ENCODE peak calls at places on chromosomes 3 and 15, in five cellular contexts. F is HTR-8/SVneo, I is EL, E is smooth muscle cell of the brain vasculature, O is testis. S is an unnamed sample.

GRCh38 chr15:86645861-86646393 is 566.3 kb downstream of the AGBL1 start:
- DNase-seq in E (no peak), F (no peak), O (no peak), I (no peak), S (no peak)

GRCh38 chr3:177875786-177876476 is 660.3 kb upstream of the KCNMB2 start:
- DNase-seq in F (no peak), I (no peak), O (no peak), E (peak; percentile 40), S (no peak)

GRCh38 chr15:51751687-51752683 is 588 bp downstream of the TMOD2 start:
- DNase-seq in E (no peak), I (peak; percentile 49), F (no peak), O (peak; percentile 50), S (no peak)

GRCh38 chr15:62591842-62592838 is 427.1 kb upstream of the C2CD4B start:
- DNase-seq in E (no peak), I (peak; percentile 23), O (no peak), F (no peak), S (no peak)

GRCh38 chr3:129123314-129124060 is 1.9 kb upstream of the RAB43 start:
- DNase-seq in F (no peak), I (peak; percentile 26), O (no peak), E (no peak), S (no peak)

GRCh38 chr3:18713576-18713951 is 288.4 kb upstream of the SATB1 start:
- DNase-seq in O (no peak), E (no peak), F (no peak), I (no peak), S (no peak)

GRCh38 chr3:158352551-158352950 is 218.4 kb upstream of the MLF1 start:
- DNase-seq in O (no peak), F (no peak), E (no peak), I (no peak), S (no peak)

GRCh38 chr15:62578960-62579359 is 413.9 kb upstream of the C2CD4B start:
- DNase-seq in F (no peak), O (no peak), I (no peak), E (no peak), S (no peak)

GRCh38 chr3:132898131-132898530 is 140.1 kb upstream of the TMEM108 start:
- DNase-seq in I (no peak), E (no peak), O (no peak), F (no peak), S (no peak)

GRCh38 chr3:171327441-171328174 is 132.6 kb downstream of the TNIK start:
- DNase-seq in F (no peak), O (no peak), I (no peak), E (no peak), S (no peak)

GRCh38 chr3:143726727-143727126 is 121.5 kb downstream of the SLC9A9 start:
- DNase-seq in E (no peak), O (no peak), F (no peak), I (no peak), S (no peak)

GRCh38 chr3:37054370-37054769 is 61.1 kb downstream of the MLH1 start:
- DNase-seq in F (no peak), O (no peak), I (peak; percentile 55), E (no peak), S (no peak)

GRCh38 chr3:171788546-171789351 is 21.5 kb downstream of the PLD1 start:
- DNase-seq in E (no peak), F (peak; percentile 62), O (no peak), I (peak; percentile 86), S (no peak)

GRCh38 chr15:45021331-45021730 is 1.7 kb upstream of the SORD start:
- DNase-seq in F (no peak), E (no peak), O (peak; percentile 37), I (no peak), S (no peak)

GRCh38 chr3:65785065-65785645 is 253.6 kb downstream of the MAGI1 start:
- DNase-seq in I (peak; percentile 67), O (peak; percentile 22), E (peak; percentile 49), F (peak; percentile 41), S (no peak)

GRCh38 chr15:29822100-29822684 is at the start of gene TJP1:
- DNase-seq in E (peak; percentile 45), F (peak; percentile 57), I (peak; percentile 79), O (peak; percentile 83), S (no peak)

GRCh38 chr15:99485153-99485947 is 80.4 kb upstream of the MEF2A start:
- DNase-seq in I (no peak), E (no peak), O (no peak), F (no peak), S (no peak)

GRCh38 chr3:101984356-101984755 is 135.0 kb downstream of the NFKBIZ start:
- DNase-seq in I (no peak), O (no peak), E (no peak), F (no peak), S (no peak)

GRCh38 chr3:85481411-85482192 is 522.8 kb downstream of the CADM2 start:
- DNase-seq in F (no peak), O (no peak), I (no peak), E (no peak), S (no peak)

GRCh38 chr15:66763186-66764066 is 61.4 kb downstream of the SMAD6 start:
- DNase-seq in I (no peak), O (peak; percentile 54), E (no peak), F (no peak), S (no peak)

GRCh38 chr15:81054236-81054635 is 53.5 kb downstream of the TLNRD1 start:
- DNase-seq in E (no peak), I (peak; percentile 46), O (no peak), F (no peak), S (no peak)

GRCh38 chr3:11391930-11392688 is 119.9 kb downstream of the ATG7 start:
- DNase-seq in F (peak; percentile 61), O (no peak), I (peak; percentile 81), E (peak; percentile 81), S (no peak)

GRCh38 chr3:184808021-184808420 is 3.9 kb upstream of the VPS8 start:
- DNase-seq in O (peak; percentile 26), F (no peak), E (no peak), I (no peak), S (no peak)

GRCh38 chr3:124811441-124811840 is 75.7 kb downstream of the ITGB5 start:
- DNase-seq in E (peak; percentile 29), F (no peak), O (no peak), I (peak; percentile 75), S (no peak)